ENCODE peak calls at places on chromosomes 3 and 15, in seven cellular contexts. G is NAMALWA; E is stimulated activated CD4-positive, alpha-beta T cell treated with anti-CD3 and anti-CD28 coated beads, Interleukin-1b, Interleukin-23, amount 100 ng/mL, for 48 hours; R is H4; B is nephron progenitor cell; A is coronary artery; T is ovary. J is an unnamed sample.

GRCh38 chr15:100216177-100216576 is 125.6 kb downstream of the ADAMTS17 start:
- DNase-seq in G (no peak), R (no peak), T (peak; percentile 46), B (no peak), E (no peak), A (no peak), J (no peak)

GRCh38 chr3:42505849-42506410 is 3.5 kb downstream of the VIPR1 start:
- DNase-seq in T (no peak), R (no peak), B (no peak), G (no peak), A (peak; percentile 45), E (no peak), J (no peak)

GRCh38 chr15:29825205-29825604 is 2.9 kb upstream of the TJP1 start:
- DNase-seq in R (no peak), A (no peak), E (no peak), T (no peak), G (peak; percentile 44), B (no peak), J (no peak)

GRCh38 chr3:166445865-166446264 is 608.6 kb upstream of the BCHE start:
- DNase-seq in T (no peak), A (no peak), G (no peak), R (no peak), E (no peak), B (no peak), J (peak; percentile 41)

GRCh38 chr3:102699104-102699818 is 264.4 kb downstream of the ZPLD1 start:
- DNase-seq in A (no peak), T (no peak), B (no peak), E (no peak), G (no peak), R (no peak), J (no peak)

GRCh38 chr3:50078622-50079021 is 10.1 kb upstream of the RBM5 start:
- DNase-seq in G (no peak), B (no peak), R (no peak), E (no peak), A (no peak), T (no peak), J (no peak)

GRCh38 chr3:50339485-50340196 is 995 bp downstream of the RASSF1 start:
- DNase-seq in B (no peak), E (no peak), T (no peak), R (no peak), G (no peak), A (no peak), J (no peak)

GRCh38 chr3:195261925-195262324 is 9.0 kb downstream of the XXYLT1 start:
- DNase-seq in G (no peak), R (no peak), A (no peak), E (no peak), T (no peak), B (no peak), J (no peak)

GRCh38 chr3:111151438-111151837 is 79.8 kb downstream of the NECTIN3 start:
- DNase-seq in R (no peak), B (no peak), G (no peak), T (no peak), A (no peak), E (no peak), J (peak; percentile 6)